ENCODE peak calls at places on chromosomes 4 and X, in four cellular contexts. One of them, this sample, is unnamed.

GRCh38 chr4:87078987-87079469 is 141.4 kb downstream of the KLHL8 start:
- DNase-seq in astrocyte of the spinal cord: peak; percentile 80
- DNase-seq in lung: no peak
- DNase-seq in sigmoid colon: peak; percentile 81
- DNase-seq in this sample: peak; percentile 98

GRCh38 chr4:77538144-77538543 is 67.5 kb upstream of the CXCL13 start:
- DNase-seq in astrocyte of the spinal cord: peak; percentile 73
- DNase-seq in lung: no peak
- DNase-seq in sigmoid colon: no peak
- DNase-seq in this sample: peak; percentile 77

GRCh38 chr4:46886711-46887110 is 22.3 kb downstream of the COX7B2 start:
- DNase-seq in astrocyte of the spinal cord: peak; percentile 27
- DNase-seq in lung: no peak
- DNase-seq in sigmoid colon: no peak
- DNase-seq in this sample: peak; percentile 13

GRCh38 chr4:75995727-75996126 is 5.0 kb upstream of the SDAD1 start:
- DNase-seq in astrocyte of the spinal cord: peak; percentile 60
- DNase-seq in lung: no peak
- DNase-seq in sigmoid colon: no peak
- DNase-seq in this sample: peak; percentile 79

GRCh38 chrX:115901241-115901640 is 269.3 kb upstream of the AGTR2 start:
- DNase-seq in astrocyte of the spinal cord: no peak
- DNase-seq in lung: no peak
- DNase-seq in sigmoid colon: no peak
- DNase-seq in this sample: no peak

GRCh38 chr4:82797591-82798081 is 960 bp downstream of the SCD5 start:
- DNase-seq in astrocyte of the spinal cord: peak; percentile 55
- DNase-seq in lung: no peak
- DNase-seq in sigmoid colon: peak; percentile 75
- DNase-seq in this sample: peak; percentile 31

GRCh38 chr4:34108456-34108855 is 2135.9 kb downstream of the ARAP2 start:
- DNase-seq in astrocyte of the spinal cord: peak; percentile 78
- DNase-seq in lung: no peak
- DNase-seq in sigmoid colon: no peak
- DNase-seq in this sample: peak; percentile 1

GRCh38 chr4:472881-473574 is 25.9 kb downstream of the ZNF721 start:
- DNase-seq in astrocyte of the spinal cord: peak; percentile 6
- DNase-seq in lung: no peak
- DNase-seq in sigmoid colon: no peak
- DNase-seq in this sample: peak; percentile 11

GRCh38 chrX:105744291-105744690 is 78.0 kb upstream of the NRK start:
- DNase-seq in astrocyte of the spinal cord: no peak
- DNase-seq in lung: no peak
- DNase-seq in sigmoid colon: no peak
- DNase-seq in this sample: no peak

GRCh38 chr4:51943221-51943620 is 76.9 kb downstream of the LRRC66 start:
- DNase-seq in astrocyte of the spinal cord: no peak
- DNase-seq in lung: no peak
- DNase-seq in sigmoid colon: no peak
- DNase-seq in this sample: peak; percentile 64

GRCh38 chrX:27391601-27392000 is 71.5 kb downstream of the PPP4R3C start:
- DNase-seq in astrocyte of the spinal cord: peak; percentile 13
- DNase-seq in lung: no peak
- DNase-seq in sigmoid colon: no peak
- DNase-seq in this sample: no peak

GRCh38 chrX:41452565-41452964 is 5.4 kb downstream of the NYX start:
- DNase-seq in astrocyte of the spinal cord: no peak
- DNase-seq in lung: no peak
- DNase-seq in sigmoid colon: no peak
- DNase-seq in this sample: peak; percentile 8

GRCh38 chr4:128810871-128811570 is 1.5 kb downstream of the JADE1 start:
- DNase-seq in astrocyte of the spinal cord: peak; percentile 88
- DNase-seq in lung: peak; percentile 85
- DNase-seq in sigmoid colon: peak; percentile 89
- DNase-seq in this sample: peak; percentile 84

GRCh38 chr4:79764118-79764517 is 308.9 kb downstream of the ANTXR2 start:
- DNase-seq in astrocyte of the spinal cord: no peak
- DNase-seq in lung: no peak
- DNase-seq in sigmoid colon: no peak
- DNase-seq in this sample: no peak

GRCh38 chr4:72208421-72209075 is 176.7 kb downstream of the NPFFR2 start:
- DNase-seq in astrocyte of the spinal cord: no peak
- DNase-seq in lung: no peak
- DNase-seq in sigmoid colon: no peak
- DNase-seq in this sample: peak; percentile 4

GRCh38 chr4:84852081-84852480 is 114.4 kb downstream of the WDFY3 start:
- DNase-seq in astrocyte of the spinal cord: no peak
- DNase-seq in lung: no peak
- DNase-seq in sigmoid colon: no peak
- DNase-seq in this sample: peak; percentile 31

GRCh38 chr4:128831526-128832252 is 22.2 kb downstream of the JADE1 start:
- DNase-seq in astrocyte of the spinal cord: peak; percentile 75
- DNase-seq in lung: no peak
- DNase-seq in sigmoid colon: no peak
- DNase-seq in this sample: peak; percentile 51

GRCh38 chr4:102416765-102417164 is 71.5 kb upstream of the SLC39A8 start:
- DNase-seq in astrocyte of the spinal cord: no peak
- DNase-seq in lung: no peak
- DNase-seq in sigmoid colon: no peak
- DNase-seq in this sample: no peak

GRCh38 chr4:102422843-102423242 is 77.6 kb upstream of the SLC39A8 start:
- DNase-seq in astrocyte of the spinal cord: no peak
- DNase-seq in lung: no peak
- DNase-seq in sigmoid colon: no peak
- DNase-seq in this sample: no peak

GRCh38 chr4:102423375-102423774 is 77.8 kb upstream of the NFKB1 start:
- DNase-seq in astrocyte of the spinal cord: no peak
- DNase-seq in lung: no peak
- DNase-seq in sigmoid colon: no peak
- DNase-seq in this sample: no peak

GRCh38 chr4:102420563-102421221 is 75.4 kb upstream of the SLC39A8 start:
- DNase-seq in astrocyte of the spinal cord: peak; percentile 12
- DNase-seq in lung: no peak
- DNase-seq in sigmoid colon: no peak
- DNase-seq in this sample: peak; percentile 50
- TF ChIP-seq CTCF in astrocyte of the spinal cord: no peak
- TF ChIP-seq CTCF in lung: no peak
- TF ChIP-seq CTCF in sigmoid colon: no peak
- TF ChIP-seq CTCF in this sample: peak; percentile 18

DNA sequence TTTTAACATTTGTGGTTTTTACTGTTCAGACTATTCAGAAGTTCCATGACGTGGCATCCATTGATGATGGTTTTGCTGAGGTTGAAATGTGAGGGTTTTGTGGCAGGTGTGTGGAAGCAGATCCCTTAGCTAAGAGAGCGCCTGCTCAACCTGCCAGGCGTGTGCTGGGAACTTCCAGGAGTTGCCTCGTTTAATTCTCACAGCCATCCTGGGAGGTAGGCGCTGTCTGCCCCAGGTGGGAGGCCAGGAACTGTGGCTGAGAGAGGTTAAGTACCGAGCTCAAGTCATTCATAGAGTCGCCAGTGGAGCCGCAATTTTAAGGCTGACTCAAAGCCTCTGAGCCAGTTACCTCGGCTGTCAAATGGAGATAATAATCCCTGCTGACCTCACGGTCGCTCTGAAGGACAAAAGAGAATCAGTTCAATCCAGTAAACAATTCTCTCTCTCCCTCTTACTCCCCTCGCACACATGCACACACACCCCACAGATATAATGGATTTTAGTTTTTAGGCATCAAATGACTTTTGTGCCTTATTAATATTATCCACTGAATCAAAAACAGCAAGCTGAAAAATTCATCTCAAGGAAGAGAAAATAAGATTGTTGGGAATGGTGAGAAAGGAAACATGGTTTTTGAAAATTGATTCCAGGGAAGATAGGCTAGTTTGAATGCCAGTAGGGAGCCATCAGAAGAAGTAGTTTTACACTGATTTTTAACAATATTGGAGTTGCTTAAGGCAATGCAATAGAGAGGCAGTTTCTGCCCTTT is 171.4 kb downstream of the PTTG2 start:
- DNase-seq in astrocyte of the spinal cord: peak; percentile 47
- DNase-seq in lung: no peak
- DNase-seq in sigmoid colon: no peak
- DNase-seq in this sample: peak; percentile 29
- H3K4me3 ChIP-seq in astrocyte of the spinal cord: no peak overlapping the region
- H3K4me3 ChIP-seq in lung: no peak overlapping the region
- H3K4me3 ChIP-seq in sigmoid colon: no peak overlapping the region
- H3K4me3 ChIP-seq in this sample: no peak overlapping the region

GRCh38 chr4:118676128-118676527 is 9.1 kb upstream of the METTL14 start:
- DNase-seq in astrocyte of the spinal cord: no peak
- DNase-seq in lung: no peak
- DNase-seq in sigmoid colon: no peak
- DNase-seq in this sample: peak; percentile 6
- TF ChIP-seq CTCF in astrocyte of the spinal cord: peak; percentile 24
- TF ChIP-seq CTCF in lung: no peak
- TF ChIP-seq CTCF in sigmoid colon: no peak
- TF ChIP-seq CTCF in this sample: peak; percentile 17

GRCh38 chr4:70721747-70722146 is at the start of gene RUFY3:
- DNase-seq in astrocyte of the spinal cord: peak; percentile 94
- DNase-seq in lung: no peak
- DNase-seq in sigmoid colon: peak; percentile 78
- DNase-seq in this sample: peak; percentile 97
- H3K4me3 ChIP-seq in astrocyte of the spinal cord: peak within 1 kb of the TSS; percentile 74
- H3K4me3 ChIP-seq in lung: no peak within 1 kb of the TSS
- H3K4me3 ChIP-seq in sigmoid colon: peak within 1 kb of the TSS; percentile 50
- H3K4me3 ChIP-seq in this sample: peak within 1 kb of the TSS; percentile 93

GRCh38 chr4:184097240-184097619 is 120.4 kb downstream of the ENPP6 start:
- DNase-seq in astrocyte of the spinal cord: no peak
- DNase-seq in lung: peak; percentile 44
- DNase-seq in sigmoid colon: peak; percentile 81
- DNase-seq in this sample: no peak
- TF ChIP-seq CTCF in astrocyte of the spinal cord: no peak
- TF ChIP-seq CTCF in lung: no peak
- TF ChIP-seq CTCF in sigmoid colon: peak; percentile 20
- TF ChIP-seq CTCF in this sample: peak; percentile 28

GRCh38 chr4:40185830-40186664 is 10.8 kb upstream of the RHOH start:
- DNase-seq in astrocyte of the spinal cord: no peak
- DNase-seq in lung: no peak
- DNase-seq in sigmoid colon: no peak
- DNase-seq in this sample: peak; percentile 51

GRCh38 chr4:40189997-40190396 is 6.8 kb upstream of the RHOH start:
- DNase-seq in astrocyte of the spinal cord: no peak
- DNase-seq in lung: no peak
- DNase-seq in sigmoid colon: no peak
- DNase-seq in this sample: no peak

GRCh38 chr4:40183615-40184411 is 13.0 kb upstream of the RHOH start:
- DNase-seq in astrocyte of the spinal cord: peak; percentile 53
- DNase-seq in lung: no peak
- DNase-seq in sigmoid colon: no peak
- DNase-seq in this sample: peak; percentile 15

GRCh38 chr4:40187386-40187913 is 9.4 kb upstream of the RHOH start:
- DNase-seq in astrocyte of the spinal cord: no peak
- DNase-seq in lung: no peak
- DNase-seq in sigmoid colon: no peak
- DNase-seq in this sample: no peak

GRCh38 chr4:40186665-40187014 is 10.2 kb upstream of the RHOH start:
- DNase-seq in astrocyte of the spinal cord: no peak
- DNase-seq in lung: no peak
- DNase-seq in sigmoid colon: no peak
- DNase-seq in this sample: no peak
- H3K4me3 ChIP-seq in astrocyte of the spinal cord: no peak overlapping the region
- H3K4me3 ChIP-seq in lung: no peak overlapping the region
- H3K4me3 ChIP-seq in sigmoid colon: no peak overlapping the region
- H3K4me3 ChIP-seq in this sample: no peak overlapping the region

GRCh38 chrX:5236749-5237148 is 991.9 kb downstream of the NLGN4X start:
- DNase-seq in astrocyte of the spinal cord: no peak
- DNase-seq in lung: no peak
- DNase-seq in sigmoid colon: no peak
- DNase-seq in this sample: no peak

GRCh38 chrX:5233830-5234229 is 994.8 kb downstream of the NLGN4X start:
- DNase-seq in astrocyte of the spinal cord: no peak
- DNase-seq in lung: no peak
- DNase-seq in sigmoid colon: no peak
- DNase-seq in this sample: no peak

DNA sequence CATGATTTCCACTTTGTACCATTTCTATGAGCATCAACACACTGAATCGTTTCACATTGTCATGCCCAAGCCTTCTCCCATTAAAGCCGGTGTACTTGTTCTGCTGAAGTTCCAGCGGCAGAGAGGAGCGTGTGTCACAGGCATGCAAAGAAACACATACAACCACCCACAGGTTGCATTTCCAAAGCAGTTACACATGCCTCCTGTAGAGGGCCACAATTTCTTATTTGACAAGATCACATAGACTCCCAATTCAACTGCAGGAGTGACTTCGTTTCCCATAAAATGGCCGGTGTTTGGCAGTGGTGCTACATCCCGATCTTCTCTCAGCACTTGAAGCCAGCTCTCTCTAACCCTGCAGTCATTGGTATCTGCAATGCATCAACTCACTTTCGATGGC is 992.6 kb downstream of the NLGN4X start:
- DNase-seq in astrocyte of the spinal cord: no peak
- DNase-seq in lung: no peak
- DNase-seq in sigmoid colon: no peak
- DNase-seq in this sample: no peak
- TF ChIP-seq CTCF in astrocyte of the spinal cord: no peak
- TF ChIP-seq CTCF in lung: no peak
- TF ChIP-seq CTCF in sigmoid colon: no peak
- TF ChIP-seq CTCF in this sample: no peak

DNA sequence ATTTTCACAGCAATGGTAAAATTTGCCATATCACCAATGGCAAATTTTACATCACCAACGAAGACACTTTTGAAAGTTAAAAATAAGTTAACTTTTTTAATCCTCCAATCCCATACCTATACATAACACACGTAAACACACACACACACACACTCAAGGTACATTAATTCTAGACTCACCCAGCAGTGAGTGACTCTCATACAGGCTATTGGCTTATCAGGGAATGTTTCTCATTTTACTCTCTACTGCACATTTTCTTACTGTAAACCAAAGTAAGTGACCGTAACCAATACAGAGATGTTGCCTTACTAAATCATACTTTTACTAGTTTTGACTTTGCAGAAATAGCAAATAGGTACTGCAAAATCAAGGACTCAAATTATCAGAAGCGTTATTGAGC is 2.3 kb downstream of the VEGFC start:
- DNase-seq in astrocyte of the spinal cord: peak; percentile 52
- DNase-seq in lung: no peak
- DNase-seq in sigmoid colon: no peak
- DNase-seq in this sample: peak; percentile 45
- H3K4me3 ChIP-seq in astrocyte of the spinal cord: peak overlapping the region; percentile 88
- H3K4me3 ChIP-seq in lung: no peak overlapping the region
- H3K4me3 ChIP-seq in sigmoid colon: no peak overlapping the region
- H3K4me3 ChIP-seq in this sample: peak overlapping the region; percentile 88

GRCh38 chr4:174826660-174827059 is 2.4 kb downstream of the GLRA3 start:
- DNase-seq in astrocyte of the spinal cord: no peak
- DNase-seq in lung: no peak
- DNase-seq in sigmoid colon: no peak
- DNase-seq in this sample: no peak
- TF ChIP-seq CTCF in astrocyte of the spinal cord: no peak
- TF ChIP-seq CTCF in lung: no peak
- TF ChIP-seq CTCF in sigmoid colon: no peak
- TF ChIP-seq CTCF in this sample: no peak

GRCh38 chr4:133145758-133146157 is 3.3 kb upstream of the PCDH10 start:
- DNase-seq in astrocyte of the spinal cord: no peak
- DNase-seq in lung: no peak
- DNase-seq in sigmoid colon: no peak
- DNase-seq in this sample: no peak
- H3K4me3 ChIP-seq in astrocyte of the spinal cord: peak overlapping the region; percentile 65
- H3K4me3 ChIP-seq in lung: no peak overlapping the region
- H3K4me3 ChIP-seq in sigmoid colon: no peak overlapping the region
- H3K4me3 ChIP-seq in this sample: no peak overlapping the region